ENCODE peak calls at places on chromosomes 5 and 9, in four cellular contexts. X is HepG2, N is SK-N-SH, V is GM12878. K is an unnamed sample.

GRCh38 chr5:6687501-6687900 is 25.7 kb upstream of the TENT4A start:
- DNase-seq in X (no peak), N (no peak), V (no peak), K (no peak)

GRCh38 chr5:170945275-170945674 is 83.5 kb downstream of the RANBP17 start:
- DNase-seq in X (no peak), N (no peak), V (no peak), K (no peak)

GRCh38 chr5:155080721-155081120 is 67.2 kb downstream of the KIF4B start:
- DNase-seq in X (no peak), N (no peak), V (no peak), K (no peak)

GRCh38 chr5:57441557-57441956 is 41.1 kb downstream of the ACTBL2 start:
- DNase-seq in X (no peak), N (no peak), V (no peak), K (peak)

GRCh38 chr5:134440185-134440755 is 28.6 kb upstream of the CDKN2AIPNL start:
- DNase-seq in X (no peak), N (no peak), V (no peak), K (no peak)

GRCh38 chr9:13719410-13719809 is 439.9 kb upstream of the MPDZ start:
- DNase-seq in X (no peak), N (no peak), V (no peak), K (no peak)

GRCh38 chr9:68704804-68705635 is at the start of gene PIP5K1B:
- DNase-seq in X (peak), N (peak), V (no peak), K (peak)

GRCh38 chr5:116898917-116899316 is 324.3 kb upstream of the SEMA6A start:
- DNase-seq in X (no peak), N (no peak), V (no peak), K (no peak)

GRCh38 chr5:136620016-136620419 is 254.7 kb upstream of the TRPC7 start:
- DNase-seq in X (no peak), N (no peak), V (no peak), K (peak)

GRCh38 chr9:70998962-70999361 is 122.5 kb downstream of the TRPM3 start:
- DNase-seq in X (no peak), N (no peak), V (no peak), K (no peak)

GRCh38 chr5:126007841-126008240 is 415.4 kb upstream of the GRAMD2B start:
- DNase-seq in X (no peak), N (no peak), V (no peak), K (no peak)

GRCh38 chr9:78697653-78698052 is 400.7 kb downstream of the PSAT1 start:
- DNase-seq in X (no peak), N (no peak), V (no peak), K (no peak)

GRCh38 chr5:138502521-138502920 is 37.2 kb downstream of the EGR1 start:
- DNase-seq in X (no peak), N (no peak), V (no peak), K (no peak)

GRCh38 chr9:16282216-16282615 is 588.3 kb downstream of the BNC2 start:
- DNase-seq in X (no peak), N (no peak), V (no peak), K (no peak)

GRCh38 chr5:149240354-149240998 is 31.2 kb upstream of the AFAP1L1 start:
- DNase-seq in X (no peak), N (no peak), V (no peak), K (no peak)

GRCh38 chr5:142433526-142434321 is 108.9 kb upstream of the SPRY4 start:
- DNase-seq in X (peak), N (no peak), V (no peak), K (no peak)

GRCh38 chr5:102368392-102368791 is 72.3 kb upstream of the SLCO4C1 start:
- DNase-seq in X (no peak), N (no peak), V (no peak), K (no peak)

GRCh38 chr9:113389451-113389850 is 11.6 kb downstream of the ALAD start:
- DNase-seq in X (no peak), N (no peak), V (no peak), K (no peak)

GRCh38 chr5:158599132-158599531 is 500.6 kb downstream of the EBF1 start:
- DNase-seq in X (no peak), N (no peak), V (no peak), K (no peak)

GRCh38 chr5:68409259-68409658 is 193.7 kb downstream of the PIK3R1 start:
- DNase-seq in X (no peak), N (no peak), V (no peak), K (peak)

GRCh38 chr5:113450366-113451328 is 15.9 kb upstream of the TSSK1B start:
- DNase-seq in X (no peak), N (no peak), V (no peak), K (no peak)

GRCh38 chr5:5288236-5288635 is 134.2 kb upstream of the ICE1 start:
- DNase-seq in X (no peak), N (no peak), V (no peak), K (no peak)

GRCh38 chr9:11086561-11086960 is 473.8 kb upstream of the PTPRD start:
- DNase-seq in X (no peak), N (no peak), V (no peak), K (no peak)
- TF ChIP-seq NFIC in X (no peak), N (no peak), V (no peak), K (no peak)

DNA sequence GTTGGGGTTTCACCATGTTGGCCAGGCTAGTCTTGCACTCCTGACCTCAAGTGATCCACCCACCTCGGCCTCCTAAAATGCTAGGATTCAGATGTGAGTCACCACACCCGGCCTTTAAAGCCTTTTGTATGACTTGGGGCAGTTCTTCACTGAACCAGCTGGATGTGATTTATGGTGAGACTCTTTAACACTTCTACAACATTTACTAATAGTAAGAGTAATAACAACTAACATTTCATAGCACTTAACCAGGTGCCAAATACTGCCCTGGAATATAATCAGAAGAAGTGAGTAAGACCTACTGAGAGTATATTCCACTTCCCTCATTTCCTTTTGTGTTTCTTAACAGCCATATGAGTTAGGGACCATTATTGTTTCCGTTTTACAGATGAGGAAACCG is 10.0 kb downstream of the ZSWIM6 start:
- DNase-seq in X (no peak), N (no peak), V (no peak), K (no peak)
- TF ChIP-seq NFIC in X (no peak), N (no peak), V (no peak), K (no peak)

GRCh38 chr9:22307013-22307711 is 139.5 kb upstream of the DMRTA1 start:
- DNase-seq in X (peak), N (no peak), V (no peak), K (no peak)

GRCh38 chr9:22308177-22308576 is 138.4 kb upstream of the DMRTA1 start:
- DNase-seq in X (no peak), N (no peak), V (no peak), K (no peak)
- TF ChIP-seq NFIC in X (no peak), N (no peak), V (no peak), K (no peak)

DNA sequence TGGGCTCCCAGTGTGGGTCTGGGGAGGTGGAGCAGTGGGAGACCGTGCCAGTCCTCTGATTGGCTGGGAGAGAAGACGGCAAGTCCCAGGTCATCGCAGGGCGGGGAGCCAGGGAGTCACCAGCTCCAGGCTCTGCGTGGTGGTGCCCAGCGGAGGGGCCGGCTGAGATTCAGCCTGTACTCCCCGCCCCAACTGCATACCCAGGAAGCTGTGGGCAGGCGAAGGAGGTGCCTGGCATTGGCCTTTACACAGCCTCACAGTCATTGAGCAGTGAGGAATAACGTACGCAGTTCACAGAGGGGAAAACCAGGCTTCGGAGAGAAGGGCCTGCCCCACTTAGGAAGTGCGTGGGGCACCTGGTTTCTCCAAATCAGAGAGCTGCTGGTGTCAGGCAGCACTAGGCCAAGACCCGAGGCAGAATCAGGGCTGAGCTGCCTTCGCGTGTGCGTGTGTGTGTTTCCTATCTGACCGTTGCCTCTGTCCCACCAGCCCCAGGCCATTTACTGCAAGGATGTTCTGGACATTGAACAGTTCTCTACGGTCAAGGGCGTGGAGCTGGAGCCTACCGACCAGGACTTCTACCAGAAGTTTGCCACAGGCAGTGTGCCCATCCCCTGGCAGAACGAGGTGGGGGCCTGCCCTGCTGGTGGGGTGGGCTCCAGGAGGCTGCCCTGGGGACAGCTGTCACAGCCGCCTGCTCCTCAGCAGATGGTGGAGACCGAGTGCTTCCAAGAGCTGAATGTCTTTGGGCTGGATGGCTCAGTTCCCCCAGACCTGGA is 6.2 kb upstream of the PRR7 start:
- DNase-seq in X (no peak), N (no peak), V (no peak), K (no peak)
- TF ChIP-seq NFIC in X (no peak), N (no peak), V (no peak), K (no peak)

GRCh38 chr5:168013546-168013945 is 277.9 kb upstream of the WWC1 start:
- DNase-seq in X (no peak), N (no peak), V (no peak), K (no peak)
- TF ChIP-seq NFIC in X (no peak), N (no peak), V (no peak), K (no peak)

GRCh38 chr9:137742698-137743097 is 123.9 kb downstream of the EHMT1 start:
- DNase-seq in X (no peak), N (peak), V (no peak), K (no peak)
- TF ChIP-seq NFIC in X (no peak), N (no peak), V (no peak), K (no peak)

K was measured in K562.